ENCODE peak calls at places on chromosomes 16 and 17, in nine cellular contexts. One of them, this sample, is unnamed.

GRCh38 chr17:3984719-3985444 is 20.6 kb upstream of the ATP2A3 start:
- DNase-seq in stimulated activated CD4-positive, alpha-beta T cell treated with anti-CD3 and anti-CD28 coated beads, TNF-alpha, amount 100 ng/mL, for 1 hour: no peak
- DNase-seq in AG08395: no peak
- DNase-seq in CD8-positive, alpha-beta memory T cell: no peak
- DNase-seq in sciatic nerve: no peak
- DNase-seq in brain microvascular endothelial cell: no peak
- DNase-seq in H9: no peak
- DNase-seq in activated effector memory CD4-positive, alpha-beta T cell treated with Interleukin-2 at 50 U/mL for 16 hours: no peak
- DNase-seq in lower leg skin: no peak
- DNase-seq in this sample: no peak

GRCh38 chr16:86218479-86219170 is 291.7 kb upstream of the FOXF1 start:
- DNase-seq in lower leg skin: no peak
- DNase-seq in H9: no peak
- DNase-seq in stimulated activated CD4-positive, alpha-beta T cell treated with anti-CD3 and anti-CD28 coated beads, TNF-alpha, amount 100 ng/mL, for 1 hour: no peak
- DNase-seq in sciatic nerve: peak
- DNase-seq in activated effector memory CD4-positive, alpha-beta T cell treated with Interleukin-2 at 50 U/mL for 16 hours: no peak
- DNase-seq in AG08395: no peak
- DNase-seq in CD8-positive, alpha-beta memory T cell: no peak
- DNase-seq in brain microvascular endothelial cell: no peak
- DNase-seq in this sample: no peak

GRCh38 chr17:79939755-79940154 is 95.9 kb downstream of the TBC1D16 start:
- DNase-seq in CD8-positive, alpha-beta memory T cell: no peak
- DNase-seq in stimulated activated CD4-positive, alpha-beta T cell treated with anti-CD3 and anti-CD28 coated beads, TNF-alpha, amount 100 ng/mL, for 1 hour: no peak
- DNase-seq in lower leg skin: no peak
- DNase-seq in activated effector memory CD4-positive, alpha-beta T cell treated with Interleukin-2 at 50 U/mL for 16 hours: no peak
- DNase-seq in sciatic nerve: peak
- DNase-seq in AG08395: no peak
- DNase-seq in H9: no peak
- DNase-seq in brain microvascular endothelial cell: no peak
- DNase-seq in this sample: no peak

GRCh38 chr17:80071116-80071980 is 30.0 kb upstream of the GAA start:
- DNase-seq in AG08395: peak
- DNase-seq in lower leg skin: no peak
- DNase-seq in sciatic nerve: peak
- DNase-seq in CD8-positive, alpha-beta memory T cell: no peak
- DNase-seq in stimulated activated CD4-positive, alpha-beta T cell treated with anti-CD3 and anti-CD28 coated beads, TNF-alpha, amount 100 ng/mL, for 1 hour: no peak
- DNase-seq in activated effector memory CD4-positive, alpha-beta T cell treated with Interleukin-2 at 50 U/mL for 16 hours: no peak
- DNase-seq in brain microvascular endothelial cell: no peak
- DNase-seq in H9: no peak
- DNase-seq in this sample: peak

GRCh38 chr17:81417879-81418709 is 22.8 kb downstream of the BAHCC1 start:
- DNase-seq in H9: no peak
- DNase-seq in activated effector memory CD4-positive, alpha-beta T cell treated with Interleukin-2 at 50 U/mL for 16 hours: no peak
- DNase-seq in AG08395: no peak
- DNase-seq in lower leg skin: no peak
- DNase-seq in sciatic nerve: no peak
- DNase-seq in brain microvascular endothelial cell: no peak
- DNase-seq in CD8-positive, alpha-beta memory T cell: no peak
- DNase-seq in stimulated activated CD4-positive, alpha-beta T cell treated with anti-CD3 and anti-CD28 coated beads, TNF-alpha, amount 100 ng/mL, for 1 hour: no peak
- DNase-seq in this sample: no peak

GRCh38 chr17:44556114-44556853 is 1.0 kb upstream of the FZD2 start:
- DNase-seq in AG08395: peak
- DNase-seq in CD8-positive, alpha-beta memory T cell: no peak
- DNase-seq in stimulated activated CD4-positive, alpha-beta T cell treated with anti-CD3 and anti-CD28 coated beads, TNF-alpha, amount 100 ng/mL, for 1 hour: no peak
- DNase-seq in lower leg skin: no peak
- DNase-seq in brain microvascular endothelial cell: no peak
- DNase-seq in activated effector memory CD4-positive, alpha-beta T cell treated with Interleukin-2 at 50 U/mL for 16 hours: no peak
- DNase-seq in H9: peak
- DNase-seq in sciatic nerve: peak
- DNase-seq in this sample: peak

GRCh38 chr17:63843387-63844292 is 1.2 kb upstream of the SMARCD2 start:
- DNase-seq in lower leg skin: no peak
- DNase-seq in activated effector memory CD4-positive, alpha-beta T cell treated with Interleukin-2 at 50 U/mL for 16 hours: no peak
- DNase-seq in sciatic nerve: no peak
- DNase-seq in H9: no peak
- DNase-seq in brain microvascular endothelial cell: peak
- DNase-seq in AG08395: peak
- DNase-seq in stimulated activated CD4-positive, alpha-beta T cell treated with anti-CD3 and anti-CD28 coated beads, TNF-alpha, amount 100 ng/mL, for 1 hour: no peak
- DNase-seq in CD8-positive, alpha-beta memory T cell: peak
- DNase-seq in this sample: peak

GRCh38 chr17:81978901-81979298 is 1.5 kb downstream of the ASPSCR1 start:
- DNase-seq in AG08395: no peak
- DNase-seq in brain microvascular endothelial cell: no peak
- DNase-seq in stimulated activated CD4-positive, alpha-beta T cell treated with anti-CD3 and anti-CD28 coated beads, TNF-alpha, amount 100 ng/mL, for 1 hour: no peak
- DNase-seq in H9: no peak
- DNase-seq in CD8-positive, alpha-beta memory T cell: no peak
- DNase-seq in sciatic nerve: no peak
- DNase-seq in lower leg skin: no peak
- DNase-seq in activated effector memory CD4-positive, alpha-beta T cell treated with Interleukin-2 at 50 U/mL for 16 hours: no peak
- DNase-seq in this sample: no peak

GRCh38 chr16:70686376-70687171 is 721 bp upstream of the MTSS2 start:
- DNase-seq in lower leg skin: no peak
- DNase-seq in CD8-positive, alpha-beta memory T cell: no peak
- DNase-seq in brain microvascular endothelial cell: no peak
- DNase-seq in activated effector memory CD4-positive, alpha-beta T cell treated with Interleukin-2 at 50 U/mL for 16 hours: no peak
- DNase-seq in AG08395: no peak
- DNase-seq in stimulated activated CD4-positive, alpha-beta T cell treated with anti-CD3 and anti-CD28 coated beads, TNF-alpha, amount 100 ng/mL, for 1 hour: no peak
- DNase-seq in sciatic nerve: no peak
- DNase-seq in H9: no peak
- DNase-seq in this sample: no peak

GRCh38 chr17:57911021-57911420 is 44.2 kb downstream of the CUEDC1 start:
- DNase-seq in lower leg skin: no peak
- DNase-seq in brain microvascular endothelial cell: no peak
- DNase-seq in H9: no peak
- DNase-seq in AG08395: no peak
- DNase-seq in CD8-positive, alpha-beta memory T cell: no peak
- DNase-seq in sciatic nerve: no peak
- DNase-seq in stimulated activated CD4-positive, alpha-beta T cell treated with anti-CD3 and anti-CD28 coated beads, TNF-alpha, amount 100 ng/mL, for 1 hour: no peak
- DNase-seq in activated effector memory CD4-positive, alpha-beta T cell treated with Interleukin-2 at 50 U/mL for 16 hours: no peak
- DNase-seq in this sample: no peak

This sample was measured in MG63.